ENCODE peak calls at places on chromosomes 5 and 9, in four cellular contexts. U, H, D and X are unnamed samples.

GRCh38 chr9:126173401-126173800 is 153.2 kb upstream of the MVB12B start:
- DNase-seq in U (no peak), H (no peak), D (no peak), X (no peak)

GRCh38 chr9:68913054-68913453 is 100.9 kb downstream of the PRKACG start:
- DNase-seq in U (no peak), H (no peak), D (no peak), X (no peak)

GRCh38 chr5:57037355-57037754 is 85.4 kb upstream of the MIER3 start:
- DNase-seq in U (peak; percentile 57), H (peak; percentile 8), D (no peak), X (peak; percentile 56)

GRCh38 chr9:136808781-136809158 is 1.0 kb downstream of the RABL6 start:
- DNase-seq in U (no peak), H (no peak), D (no peak), X (peak; percentile 56)

GRCh38 chr5:10617103-10617502 is 53.2 kb downstream of the ANKRD33B start:
- DNase-seq in U (no peak), H (no peak), D (no peak), X (no peak)

GRCh38 chr9:113012492-113012891 is 500 bp upstream of the ZNF883 start:
- DNase-seq in U (no peak), H (no peak), D (no peak), X (peak; percentile 16)

GRCh38 chr9:131503626-131504465 is 1.1 kb downstream of the POMT1 start:
- DNase-seq in U (peak; percentile 29), H (peak; percentile 32), D (no peak), X (peak; percentile 54)

GRCh38 chr5:111134080-111134479 is 41.9 kb downstream of the WDR36 start:
- DNase-seq in U (no peak), H (no peak), D (no peak), X (no peak)

GRCh38 chr5:32312194-32312681 is 501 bp downstream of the MTMR12 start:
- DNase-seq in U (peak; percentile 44), H (no peak), D (no peak), X (peak; percentile 44)

GRCh38 chr5:120160120-120160895 is 303.8 kb upstream of the PRR16 start:
- DNase-seq in U (no peak), H (no peak), D (no peak), X (no peak)

GRCh38 chr5:11903614-11904269 is 504 bp downstream of the CTNND2 start:
- DNase-seq in U (peak; percentile 61), H (no peak), D (no peak), X (no peak)
- TF ChIP-seq CTCF in U (no peak), H (no peak), D (no peak), X (no peak)

GRCh38 chr9:88775559-88775958 is 215.7 kb upstream of the S1PR3 start:
- DNase-seq in U (no peak), H (no peak), D (no peak), X (no peak)
- TF ChIP-seq CREM in U (no peak), H (no peak), D (no peak), X (no peak)

DNA sequence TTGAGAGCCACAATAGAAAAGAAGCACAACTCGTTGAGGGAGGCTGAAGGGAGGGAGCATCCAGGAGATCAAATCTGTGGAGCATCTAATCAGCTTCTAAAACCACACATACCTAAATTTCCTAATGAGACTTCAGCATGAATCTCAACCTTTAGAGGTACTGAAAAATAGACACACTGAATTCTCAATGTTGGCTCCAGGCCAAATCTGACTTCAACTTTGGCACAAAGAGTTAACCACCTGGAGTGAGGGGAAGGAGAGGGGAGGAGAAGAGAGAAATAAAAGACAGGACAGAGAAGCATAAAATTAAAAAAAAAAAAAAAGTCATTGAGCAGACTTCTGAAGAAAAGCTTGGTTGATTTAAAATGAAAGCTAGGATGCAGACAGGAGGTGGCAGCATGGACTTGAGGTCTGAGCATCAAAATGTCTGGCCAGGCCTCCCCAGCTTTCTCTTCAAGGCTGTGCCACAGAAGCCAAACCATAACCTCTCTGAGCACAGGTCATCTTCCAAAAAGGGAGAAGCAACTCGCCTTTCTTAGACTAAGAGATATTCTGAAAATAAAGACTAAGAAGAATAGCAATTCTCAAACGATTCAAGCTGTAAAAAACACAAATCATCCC is 205.6 kb downstream of the DENND1A start:
- DNase-seq in U (no peak), H (no peak), D (no peak), X (no peak)
- TF ChIP-seq CTCF in U (no peak), H (peak; percentile 35), D (no peak), X (no peak)

DNA sequence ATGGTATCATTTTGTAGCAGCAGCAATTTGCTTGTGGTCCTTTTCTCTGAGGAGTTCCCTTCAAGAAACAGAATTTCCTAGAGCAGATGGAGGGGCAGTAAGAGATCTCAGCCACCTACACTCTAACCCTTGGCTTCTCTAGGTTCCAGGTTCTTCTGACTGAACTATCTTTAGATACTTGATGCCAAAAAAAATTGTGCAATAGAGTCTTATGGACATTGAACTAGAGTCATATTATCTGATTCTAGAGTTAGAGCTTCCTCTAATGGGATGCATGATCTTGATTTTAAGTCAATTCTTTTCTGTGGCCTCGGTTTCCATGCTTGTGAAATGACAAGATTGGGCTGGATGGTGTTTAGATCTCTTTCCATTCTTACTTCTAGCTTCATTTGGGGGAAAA is 142.8 kb downstream of the EGFLAM start:
- DNase-seq in U (no peak), H (no peak), D (no peak), X (no peak)
- TF ChIP-seq CREM in U (no peak), H (no peak), D (no peak), X (no peak)

DNA sequence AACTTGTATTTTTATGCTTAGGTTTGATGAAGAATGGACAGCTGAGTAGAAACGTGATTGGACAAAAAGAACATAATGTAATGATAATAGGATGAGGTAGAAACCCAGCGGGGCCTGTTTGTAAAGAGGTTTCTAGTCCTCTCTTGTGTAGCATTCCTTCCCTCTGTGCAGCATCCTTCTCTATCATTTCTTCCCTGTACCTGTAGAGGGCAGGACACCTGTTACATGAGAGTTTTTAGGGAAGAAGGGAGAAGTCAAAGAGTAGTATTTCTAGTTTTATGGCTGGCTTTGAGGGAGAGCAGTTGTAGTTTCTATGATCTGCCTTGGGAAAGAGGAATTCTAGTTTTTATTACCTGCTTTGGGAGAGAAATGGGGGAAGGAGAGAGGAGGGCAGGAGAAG is 162.1 kb upstream of the FST start:
- DNase-seq in U (no peak), H (no peak), D (no peak), X (no peak)
- TF ChIP-seq CTCF in U (peak; percentile 25), H (peak; percentile 29), D (peak; percentile 1), X (no peak)

GRCh38 chr5:77076961-77077820 is 9.9 kb downstream of the ZBED3 start:
- DNase-seq in U (peak; percentile 86), H (no peak), D (no peak), X (peak; percentile 76)
- TF ChIP-seq CREM in U (no peak), H (no peak), D (peak; percentile 12), X (peak; percentile 47)

DNA sequence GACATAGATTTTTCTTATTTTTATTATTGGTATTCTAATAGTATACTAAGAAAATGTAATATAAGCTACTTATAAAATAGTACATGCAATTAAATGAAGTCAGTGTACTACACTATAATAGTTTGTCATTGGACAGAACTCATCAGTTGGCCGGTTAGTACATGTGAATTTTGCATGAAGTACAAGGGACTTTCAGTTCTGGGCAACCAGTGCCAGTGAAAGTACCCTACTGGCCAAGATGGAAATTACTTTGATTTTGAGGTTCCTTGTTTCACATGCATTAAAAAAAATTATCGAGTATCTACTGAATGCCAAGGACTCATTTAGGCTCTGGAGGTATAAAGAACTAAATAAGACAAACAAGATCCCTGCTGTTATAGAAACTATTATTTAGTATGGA is 213.4 kb upstream of the ELL2 start:
- DNase-seq in U (no peak), H (no peak), D (peak; percentile 17), X (no peak)
- TF ChIP-seq CTCF in U (no peak), H (no peak), D (peak; percentile 43), X (no peak)

GRCh38 chr9:38003230-38003629 is 65.8 kb downstream of the SHB start:
- DNase-seq in U (no peak), H (no peak), D (no peak), X (no peak)
- TF ChIP-seq CREM in U (no peak), H (no peak), D (no peak), X (no peak)

GRCh38 chr9:135277219-135278201 is 190.0 kb downstream of the OLFM1 start:
- DNase-seq in U (no peak), H (no peak), D (no peak), X (no peak)

GRCh38 chr9:135278586-135278985 is 191.1 kb downstream of the OLFM1 start:
- DNase-seq in U (no peak), H (no peak), D (no peak), X (no peak)

GRCh38 chr9:135275163-135275925 is 187.9 kb downstream of the OLFM1 start:
- DNase-seq in U (no peak), H (no peak), D (no peak), X (no peak)

GRCh38 chr9:135273077-135273476 is 185.6 kb downstream of the OLFM1 start:
- DNase-seq in U (no peak), H (no peak), D (no peak), X (no peak)

DNA sequence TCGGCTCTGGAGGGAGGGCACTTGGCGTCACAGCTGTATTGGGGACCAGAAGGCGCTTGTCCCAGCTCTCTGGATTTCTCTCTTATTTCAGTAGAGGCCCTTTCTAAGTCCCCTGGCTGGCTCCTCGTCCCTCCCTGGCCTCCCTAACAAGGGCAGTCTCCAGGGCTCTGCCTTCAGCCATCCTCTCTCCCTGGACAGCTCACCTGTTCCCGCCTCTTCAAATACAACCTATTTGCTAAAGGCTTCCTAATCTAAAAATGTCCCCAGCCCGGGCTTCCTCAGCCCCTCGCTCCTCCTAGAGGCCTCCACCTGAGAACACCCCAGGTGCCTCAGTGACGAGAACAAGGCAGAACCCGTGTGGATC is 188.4 kb downstream of the OLFM1 start:
- DNase-seq in U (no peak), H (no peak), D (no peak), X (no peak)
- TF ChIP-seq CTCF in U (no peak), H (no peak), D (no peak), X (no peak)

GRCh38 chr9:127832248-127832647 is 22.2 kb downstream of the ENG start:
- DNase-seq in U (no peak), H (no peak), D (no peak), X (no peak)
- TF ChIP-seq CREM in U (no peak), H (no peak), D (no peak), X (no peak)